ENCODE peak calls at places on chromosomes 4 and X, in five cellular contexts. Y, U, M, S and N are unnamed samples.

GRCh38 chr4:40675166-40675565 is 45.5 kb upstream of the RBM47 start:
- DNase-seq in U (no peak), S (no peak), Y (no peak), M (no peak), N (no peak)

GRCh38 chr4:184170996-184171395 is 46.7 kb downstream of the ENPP6 start:
- DNase-seq in M (peak; percentile 62), S (no peak), Y (no peak), U (no peak), N (no peak)

GRCh38 chr4:186693159-186693815 is 30.4 kb downstream of the FAT1 start:
- DNase-seq in U (no peak), Y (peak; percentile 69), S (no peak), M (no peak), N (peak; percentile 62)

GRCh38 chrX:115911967-115912366 is 258.6 kb upstream of the AGTR2 start:
- DNase-seq in M (no peak), U (no peak), S (no peak), Y (no peak), N (no peak)

GRCh38 chr4:173025131-173025530 is 143.5 kb upstream of the GALNT7 start:
- DNase-seq in Y (peak; percentile 26), U (peak; percentile 29), M (peak; percentile 80), S (peak; percentile 74), N (peak; percentile 67)

GRCh38 chr4:38109896-38110295 is 149.7 kb downstream of the PTTG2 start:
- DNase-seq in U (no peak), Y (no peak), S (peak; percentile 44), M (peak; percentile 31), N (no peak)

GRCh38 chr4:17494258-17494657 is 17.6 kb downstream of the QDPR start:
- DNase-seq in M (no peak), U (no peak), S (no peak), Y (no peak), N (peak; percentile 19)

GRCh38 chr4:144179152-144179739 is 38.7 kb upstream of the GYPA start:
- DNase-seq in Y (no peak), M (no peak), S (no peak), U (no peak), N (no peak)

GRCh38 chr4:159608434-159608833 is 505.6 kb downstream of the RAPGEF2 start:
- DNase-seq in M (no peak), U (no peak), Y (no peak), S (no peak), N (peak; percentile 75)

GRCh38 chrX:38817004-38817703 is 15.9 kb downstream of the MID1IP1 start:
- DNase-seq in Y (peak; percentile 68), M (peak; percentile 12), U (no peak), S (peak; percentile 53), N (no peak)

GRCh38 chr4:47913858-47914218 is 545 bp downstream of the NFXL1 start:
- DNase-seq in Y (peak; percentile 50), S (peak; percentile 58), M (peak; percentile 38), U (peak; percentile 18), N (no peak)